ENCODE peak calls at places on chromosomes 12 and 14, in five cellular contexts. R, Y, Q, G and E are unnamed samples.

GRCh38 chr14:20607617-20608016 is 16.4 kb upstream of the RNASE12 start:
- DNase-seq in R (no peak), Y (no peak), Q (no peak), G (no peak), E (no peak)

GRCh38 chr12:65493893-65494205 is 215.4 kb downstream of the MSRB3 start:
- DNase-seq in R (no peak), Y (no peak), Q (no peak), G (no peak), E (no peak)

GRCh38 chr12:124758266-124759200 is 105.1 kb downstream of the SCARB1 start:
- DNase-seq in R (no peak), Y (no peak), Q (no peak), G (no peak), E (no peak)

GRCh38 chr14:101125719-101126375 is 222.3 kb upstream of the RTL1 start:
- DNase-seq in R (no peak), Y (no peak), Q (no peak), G (no peak), E (no peak)

GRCh38 chr12:30696486-30696885 is 817 bp upstream of the IPO8 start:
- DNase-seq in R (no peak), Y (no peak), Q (peak), G (no peak), E (no peak)

GRCh38 chr14:53955671-53956426 is 776 bp downstream of the BMP4 start:
- DNase-seq in R (peak), Y (no peak), Q (peak), G (no peak), E (peak)

GRCh38 chr12:65590318-65590717 is 234.0 kb upstream of the HMGA2 start:
- DNase-seq in R (no peak), Y (no peak), Q (no peak), G (no peak), E (no peak)

GRCh38 chr14:100538566-100539318 is 48.5 kb downstream of the BEGAIN start:
- DNase-seq in R (no peak), Y (no peak), Q (no peak), G (no peak), E (no peak)

GRCh38 chr14:53603994-53604393 is 352.6 kb downstream of the BMP4 start:
- DNase-seq in R (no peak), Y (no peak), Q (no peak), G (no peak), E (no peak)

GRCh38 chr12:53952335-53952694 is 2.4 kb upstream of the HOXC12 start:
- DNase-seq in R (no peak), Y (no peak), Q (peak), G (no peak), E (no peak)
- TF ChIP-seq EZH2 in R (no peak), Y (no peak), Q (no peak), G (no peak), E (no peak)

GRCh38 chr14:70642313-70643235 is 858 bp downstream of the TTC9 start:
- DNase-seq in R (no peak), Y (no peak), Q (peak), G (no peak), E (peak)
- TF ChIP-seq EZH2 in R (peak), Y (no peak), Q (no peak), G (no peak), E (no peak)

GRCh38 chr12:130049666-130050065 is 112.6 kb upstream of the FZD10 start:
- DNase-seq in R (no peak), Y (peak), Q (no peak), G (no peak), E (peak)

GRCh38 chr12:130041983-130042812 is 120.1 kb upstream of the FZD10 start:
- DNase-seq in R (no peak), Y (no peak), Q (peak), G (peak), E (peak)

GRCh38 chr12:130044991-130045621 is 117.2 kb upstream of the FZD10 start:
- DNase-seq in R (no peak), Y (no peak), Q (peak), G (no peak), E (peak)

GRCh38 chr12:130043685-130044421 is 118.4 kb upstream of the FZD10 start:
- DNase-seq in R (no peak), Y (no peak), Q (no peak), G (no peak), E (peak)
- TF ChIP-seq EZH2 in R (no peak), Y (no peak), Q (no peak), G (no peak), E (no peak)

DNA sequence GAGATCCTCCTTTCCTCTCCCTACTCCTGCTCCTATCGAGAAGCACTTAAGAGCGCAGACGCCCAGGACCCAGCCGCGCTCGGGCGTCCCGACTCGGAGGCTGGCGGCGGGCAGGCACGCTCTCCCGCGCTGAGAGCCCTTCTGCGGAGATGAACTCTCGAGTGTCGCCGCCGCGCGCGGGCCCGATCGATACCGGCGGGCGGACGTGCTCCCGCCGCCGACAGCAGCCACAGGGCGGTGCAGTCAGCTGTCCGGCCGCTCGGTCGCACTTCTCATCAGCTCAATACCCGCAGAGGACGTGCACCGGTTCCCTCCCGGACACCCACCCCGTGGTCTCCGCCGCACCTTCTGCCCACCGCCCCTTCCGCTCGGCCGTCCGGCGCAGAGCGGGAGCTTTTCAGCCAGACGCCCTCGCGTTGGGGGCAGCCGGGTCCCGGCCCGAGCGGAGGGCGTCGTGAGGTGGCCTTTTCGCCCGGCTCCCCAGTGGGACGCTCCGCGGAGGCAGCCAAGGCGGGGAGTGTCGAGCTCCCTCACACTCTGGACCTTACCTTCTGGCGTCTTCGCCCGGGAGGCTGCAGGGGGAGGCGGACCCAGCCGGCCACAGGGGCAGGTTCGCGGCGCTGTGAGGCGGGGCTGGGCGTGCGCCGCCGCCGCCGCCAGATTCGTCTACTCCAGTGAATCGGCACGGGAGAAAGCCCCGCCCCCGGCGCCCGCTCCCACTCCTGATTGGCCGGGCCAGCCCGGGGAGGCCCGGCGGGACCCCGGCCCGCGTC is 421 bp upstream of the INSM2 start:
- DNase-seq in R (peak), Y (peak), Q (peak), G (peak), E (peak)
- TF ChIP-seq EZH2 in R (peak), Y (peak), Q (peak), G (no peak), E (peak)

GRCh38 chr12:130161261-130162231 is 718 bp upstream of the FZD10 start:
- DNase-seq in R (peak), Y (no peak), Q (peak), G (no peak), E (peak)
- TF ChIP-seq EZH2 in R (no peak), Y (no peak), Q (peak), G (no peak), E (peak)

DNA sequence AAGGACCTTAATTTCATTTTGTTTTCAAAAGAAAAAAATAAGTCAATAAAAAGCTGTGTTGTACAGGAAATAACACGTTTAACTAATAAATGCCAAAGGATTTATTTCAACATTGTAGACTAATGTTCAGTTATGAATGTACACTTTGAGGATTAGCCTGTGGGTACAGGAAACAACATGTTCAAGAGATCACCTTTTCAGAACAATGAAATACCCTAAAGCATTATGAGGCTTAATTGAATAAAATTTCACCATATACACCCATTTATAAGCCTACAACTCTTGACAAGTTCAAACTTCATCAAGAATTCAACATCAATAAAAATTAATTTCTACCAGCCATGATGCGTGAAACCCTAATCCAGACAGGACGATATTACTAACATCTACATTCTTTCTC is 56.6 kb upstream of the SLC6A15 start:
- DNase-seq in R (no peak), Y (no peak), Q (no peak), G (no peak), E (no peak)
- TF ChIP-seq EZH2 in R (no peak), Y (no peak), Q (no peak), G (no peak), E (no peak)

DNA sequence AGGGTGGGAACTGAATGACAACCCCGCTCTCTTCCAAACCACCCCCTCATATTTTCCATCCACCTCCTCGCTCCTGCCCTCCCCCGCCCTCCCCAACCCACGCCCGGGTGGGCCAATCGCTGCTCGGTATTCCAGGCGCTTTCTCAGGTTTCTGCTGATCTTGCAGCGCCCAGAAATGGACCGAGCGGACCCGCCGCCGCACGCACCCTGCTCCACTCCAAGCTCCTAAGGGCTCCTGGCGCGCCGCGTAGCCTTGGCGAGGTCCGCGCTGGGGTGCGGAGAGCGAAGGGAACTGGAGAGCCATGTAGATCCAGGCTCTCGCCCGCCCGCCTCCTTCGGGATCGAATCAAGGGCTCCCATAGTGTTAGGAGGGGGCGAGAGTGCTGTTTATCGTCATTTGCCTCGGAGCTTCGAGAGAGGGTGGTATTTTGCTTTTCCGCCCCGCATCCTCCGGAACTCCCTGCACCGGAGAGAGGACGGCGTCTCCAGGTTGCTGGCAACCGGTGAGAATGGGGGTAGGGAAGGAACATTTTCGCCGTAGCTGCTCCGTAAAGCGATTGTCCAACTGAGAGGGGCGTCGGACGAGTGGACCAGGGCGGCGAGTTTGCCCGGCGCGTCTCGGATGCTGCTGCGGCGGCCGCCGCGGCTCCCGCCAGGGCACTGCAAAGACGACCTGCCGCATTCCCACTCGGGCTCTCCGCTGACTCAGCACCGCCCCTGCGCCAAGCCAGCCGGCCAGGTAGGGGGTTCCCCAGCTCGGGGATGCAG is at the start of gene KCNA1:
- DNase-seq in R (peak), Y (no peak), Q (peak), G (no peak), E (peak)
- TF ChIP-seq EZH2 in R (peak), Y (peak), Q (peak), G (no peak), E (peak)

GRCh38 chr14:32897724-32898064 is 41.0 kb upstream of the NPAS3 start:
- DNase-seq in R (no peak), Y (peak), Q (no peak), G (no peak), E (no peak)

GRCh38 chr14:32900602-32901001 is 38.1 kb upstream of the NPAS3 start:
- DNase-seq in R (peak), Y (no peak), Q (no peak), G (no peak), E (no peak)

GRCh38 chr14:32898876-32899275 is 39.8 kb upstream of the NPAS3 start:
- DNase-seq in R (no peak), Y (peak), Q (no peak), G (no peak), E (no peak)

GRCh38 chr14:32896979-32897723 is 41.5 kb upstream of the NPAS3 start:
- DNase-seq in R (peak), Y (peak), Q (no peak), G (no peak), E (no peak)
- TF ChIP-seq EZH2 in R (no peak), Y (no peak), Q (no peak), G (no peak), E (no peak)

GRCh38 chr14:103217538-103217937 is 94.3 kb downstream of the TNFAIP2 start:
- DNase-seq in R (no peak), Y (no peak), Q (no peak), G (no peak), E (no peak)

GRCh38 chr14:103220134-103220981 is 97.1 kb downstream of the TNFAIP2 start:
- DNase-seq in R (no peak), Y (no peak), Q (peak), G (no peak), E (no peak)

GRCh38 chr14:103221781-103222358 is 98.6 kb downstream of the TNFAIP2 start:
- DNase-seq in R (no peak), Y (no peak), Q (no peak), G (no peak), E (no peak)

GRCh38 chr14:103223818-103224352 is 100.6 kb downstream of the TNFAIP2 start:
- DNase-seq in R (no peak), Y (no peak), Q (no peak), G (no peak), E (no peak)

GRCh38 chr14:103220982-103221641 is 97.9 kb downstream of the TNFAIP2 start:
- DNase-seq in R (no peak), Y (no peak), Q (no peak), G (no peak), E (no peak)
- TF ChIP-seq EZH2 in R (no peak), Y (no peak), Q (peak), G (no peak), E (no peak)

GRCh38 chr14:30875788-30876053 is 1.4 kb downstream of the COCH start:
- DNase-seq in R (no peak), Y (no peak), Q (peak), G (no peak), E (no peak)

GRCh38 chr14:30873308-30874119 is 845 bp upstream of the COCH start:
- DNase-seq in R (no peak), Y (no peak), Q (no peak), G (no peak), E (no peak)

GRCh38 chr14:30874999-30875787 is 834 bp downstream of the COCH start:
- DNase-seq in R (no peak), Y (no peak), Q (peak), G (peak), E (peak)

GRCh38 chr14:30872602-30873001 is 1.8 kb upstream of the COCH start:
- DNase-seq in R (no peak), Y (no peak), Q (peak), G (no peak), E (no peak)

GRCh38 chr14:30874120-30874998 is at the start of gene COCH:
- DNase-seq in R (peak), Y (peak), Q (peak), G (peak), E (peak)
- TF ChIP-seq EZH2 in R (peak), Y (no peak), Q (no peak), G (no peak), E (peak)